ENCODE peak calls at places on chromosomes 5 and 9, in nine cellular contexts. One of them, this sample, is unnamed.

GRCh38 chr9:121764371-121764730 is 112.9 kb downstream of the DAB2IP start:
- DNase-seq in GM23248: no peak
- DNase-seq in left colon: no peak
- DNase-seq in spleen: no peak
- DNase-seq in endodermal cell: no peak
- DNase-seq in tibial nerve: no peak
- DNase-seq in CD8-positive, alpha-beta memory T cell: no peak
- DNase-seq in dermis blood vessel endothelial cell: no peak
- DNase-seq in stimulated activated CD8-positive, alpha-beta memory T cell treated with anti-CD3 and anti-CD28 coated beads, Interleukin-2, amount 100 ng/mL, for 1 hour: no peak
- DNase-seq in this sample: no peak

GRCh38 chr9:125990186-125990792 is 243.1 kb downstream of the PBX3 start:
- DNase-seq in dermis blood vessel endothelial cell: no peak
- DNase-seq in CD8-positive, alpha-beta memory T cell: no peak
- DNase-seq in left colon: no peak
- DNase-seq in GM23248: no peak
- DNase-seq in stimulated activated CD8-positive, alpha-beta memory T cell treated with anti-CD3 and anti-CD28 coated beads, Interleukin-2, amount 100 ng/mL, for 1 hour: no peak
- DNase-seq in endodermal cell: peak
- DNase-seq in tibial nerve: no peak
- DNase-seq in spleen: no peak
- DNase-seq in this sample: no peak

GRCh38 chr9:133058550-133059320 is 3.0 kb upstream of the CEL start:
- DNase-seq in dermis blood vessel endothelial cell: no peak
- DNase-seq in CD8-positive, alpha-beta memory T cell: no peak
- DNase-seq in left colon: no peak
- DNase-seq in spleen: no peak
- DNase-seq in endodermal cell: no peak
- DNase-seq in stimulated activated CD8-positive, alpha-beta memory T cell treated with anti-CD3 and anti-CD28 coated beads, Interleukin-2, amount 100 ng/mL, for 1 hour: no peak
- DNase-seq in GM23248: no peak
- DNase-seq in tibial nerve: no peak
- DNase-seq in this sample: no peak

GRCh38 chr9:110029422-110029814 is 178.5 kb downstream of the C9orf152 start:
- DNase-seq in tibial nerve: no peak
- DNase-seq in left colon: no peak
- DNase-seq in GM23248: peak
- DNase-seq in spleen: no peak
- DNase-seq in CD8-positive, alpha-beta memory T cell: no peak
- DNase-seq in stimulated activated CD8-positive, alpha-beta memory T cell treated with anti-CD3 and anti-CD28 coated beads, Interleukin-2, amount 100 ng/mL, for 1 hour: no peak
- DNase-seq in endodermal cell: no peak
- DNase-seq in dermis blood vessel endothelial cell: peak
- DNase-seq in this sample: no peak

GRCh38 chr9:127161081-127161621 is 38.7 kb upstream of the ANGPTL2 start:
- DNase-seq in tibial nerve: no peak
- DNase-seq in endodermal cell: peak
- DNase-seq in stimulated activated CD8-positive, alpha-beta memory T cell treated with anti-CD3 and anti-CD28 coated beads, Interleukin-2, amount 100 ng/mL, for 1 hour: no peak
- DNase-seq in spleen: no peak
- DNase-seq in left colon: no peak
- DNase-seq in dermis blood vessel endothelial cell: no peak
- DNase-seq in CD8-positive, alpha-beta memory T cell: no peak
- DNase-seq in GM23248: no peak
- DNase-seq in this sample: no peak

GRCh38 chr9:136969774-136970173 is 7.5 kb upstream of the PTGDS start:
- DNase-seq in tibial nerve: no peak
- DNase-seq in stimulated activated CD8-positive, alpha-beta memory T cell treated with anti-CD3 and anti-CD28 coated beads, Interleukin-2, amount 100 ng/mL, for 1 hour: no peak
- DNase-seq in spleen: no peak
- DNase-seq in GM23248: no peak
- DNase-seq in endodermal cell: no peak
- DNase-seq in left colon: no peak
- DNase-seq in dermis blood vessel endothelial cell: no peak
- DNase-seq in CD8-positive, alpha-beta memory T cell: no peak
- DNase-seq in this sample: no peak

GRCh38 chr5:148394587-148395019 is 10.8 kb downstream of the FBXO38 start:
- DNase-seq in CD8-positive, alpha-beta memory T cell: no peak
- DNase-seq in tibial nerve: no peak
- DNase-seq in spleen: no peak
- DNase-seq in dermis blood vessel endothelial cell: no peak
- DNase-seq in left colon: no peak
- DNase-seq in stimulated activated CD8-positive, alpha-beta memory T cell treated with anti-CD3 and anti-CD28 coated beads, Interleukin-2, amount 100 ng/mL, for 1 hour: no peak
- DNase-seq in endodermal cell: no peak
- DNase-seq in GM23248: no peak
- DNase-seq in this sample: no peak

GRCh38 chr9:5951686-5952211 is 61.1 kb downstream of the MLANA start:
- DNase-seq in left colon: no peak
- DNase-seq in CD8-positive, alpha-beta memory T cell: no peak
- DNase-seq in stimulated activated CD8-positive, alpha-beta memory T cell treated with anti-CD3 and anti-CD28 coated beads, Interleukin-2, amount 100 ng/mL, for 1 hour: no peak
- DNase-seq in endodermal cell: no peak
- DNase-seq in dermis blood vessel endothelial cell: no peak
- DNase-seq in spleen: no peak
- DNase-seq in GM23248: peak
- DNase-seq in tibial nerve: no peak
- DNase-seq in this sample: no peak

GRCh38 chr5:160605266-160605665 is 183.6 kb downstream of the PTTG1 start:
- DNase-seq in CD8-positive, alpha-beta memory T cell: no peak
- DNase-seq in dermis blood vessel endothelial cell: no peak
- DNase-seq in spleen: no peak
- DNase-seq in tibial nerve: no peak
- DNase-seq in left colon: no peak
- DNase-seq in stimulated activated CD8-positive, alpha-beta memory T cell treated with anti-CD3 and anti-CD28 coated beads, Interleukin-2, amount 100 ng/mL, for 1 hour: no peak
- DNase-seq in endodermal cell: no peak
- DNase-seq in GM23248: no peak
- DNase-seq in this sample: no peak

GRCh38 chr9:131096490-131097258 is at the start of gene AIF1L:
- DNase-seq in left colon: peak
- DNase-seq in dermis blood vessel endothelial cell: peak
- DNase-seq in tibial nerve: no peak
- DNase-seq in endodermal cell: peak
- DNase-seq in GM23248: peak
- DNase-seq in spleen: no peak
- DNase-seq in CD8-positive, alpha-beta memory T cell: no peak
- DNase-seq in stimulated activated CD8-positive, alpha-beta memory T cell treated with anti-CD3 and anti-CD28 coated beads, Interleukin-2, amount 100 ng/mL, for 1 hour: no peak
- DNase-seq in this sample: no peak

GRCh38 chr5:135398160-135398854 is 724 bp downstream of the MACROH2A1 start:
- DNase-seq in dermis blood vessel endothelial cell: peak
- DNase-seq in endodermal cell: peak
- DNase-seq in spleen: peak
- DNase-seq in stimulated activated CD8-positive, alpha-beta memory T cell treated with anti-CD3 and anti-CD28 coated beads, Interleukin-2, amount 100 ng/mL, for 1 hour: no peak
- DNase-seq in left colon: peak
- DNase-seq in tibial nerve: no peak
- DNase-seq in GM23248: peak
- DNase-seq in CD8-positive, alpha-beta memory T cell: peak
- DNase-seq in this sample: peak

GRCh38 chr9:109238677-109239076 is 71.6 kb upstream of the FRRS1L start:
- DNase-seq in dermis blood vessel endothelial cell: no peak
- DNase-seq in stimulated activated CD8-positive, alpha-beta memory T cell treated with anti-CD3 and anti-CD28 coated beads, Interleukin-2, amount 100 ng/mL, for 1 hour: no peak
- DNase-seq in CD8-positive, alpha-beta memory T cell: no peak
- DNase-seq in left colon: no peak
- DNase-seq in spleen: no peak
- DNase-seq in tibial nerve: no peak
- DNase-seq in GM23248: peak
- DNase-seq in endodermal cell: no peak
- DNase-seq in this sample: no peak

GRCh38 chr5:38782185-38782584 is 63.6 kb upstream of the OSMR start:
- DNase-seq in stimulated activated CD8-positive, alpha-beta memory T cell treated with anti-CD3 and anti-CD28 coated beads, Interleukin-2, amount 100 ng/mL, for 1 hour: no peak
- DNase-seq in spleen: no peak
- DNase-seq in dermis blood vessel endothelial cell: peak
- DNase-seq in endodermal cell: no peak
- DNase-seq in tibial nerve: no peak
- DNase-seq in CD8-positive, alpha-beta memory T cell: no peak
- DNase-seq in GM23248: no peak
- DNase-seq in left colon: no peak
- DNase-seq in this sample: no peak

GRCh38 chr9:136988872-136989271 is 3.4 kb upstream of the PAXX start:
- DNase-seq in CD8-positive, alpha-beta memory T cell: no peak
- DNase-seq in stimulated activated CD8-positive, alpha-beta memory T cell treated with anti-CD3 and anti-CD28 coated beads, Interleukin-2, amount 100 ng/mL, for 1 hour: no peak
- DNase-seq in GM23248: no peak
- DNase-seq in dermis blood vessel endothelial cell: no peak
- DNase-seq in endodermal cell: no peak
- DNase-seq in left colon: no peak
- DNase-seq in tibial nerve: no peak
- DNase-seq in spleen: no peak
- DNase-seq in this sample: no peak

GRCh38 chr5:38563624-38564023 is 7.2 kb upstream of the LIFR start:
- DNase-seq in CD8-positive, alpha-beta memory T cell: no peak
- DNase-seq in GM23248: no peak
- DNase-seq in endodermal cell: no peak
- DNase-seq in left colon: no peak
- DNase-seq in stimulated activated CD8-positive, alpha-beta memory T cell treated with anti-CD3 and anti-CD28 coated beads, Interleukin-2, amount 100 ng/mL, for 1 hour: no peak
- DNase-seq in spleen: no peak
- DNase-seq in dermis blood vessel endothelial cell: no peak
- DNase-seq in tibial nerve: no peak
- DNase-seq in this sample: no peak

GRCh38 chr9:504921-505821 is 290.5 kb downstream of the DOCK8 start:
- DNase-seq in dermis blood vessel endothelial cell: peak
- DNase-seq in spleen: peak
- DNase-seq in endodermal cell: peak
- DNase-seq in left colon: peak
- DNase-seq in tibial nerve: no peak
- DNase-seq in CD8-positive, alpha-beta memory T cell: peak
- DNase-seq in stimulated activated CD8-positive, alpha-beta memory T cell treated with anti-CD3 and anti-CD28 coated beads, Interleukin-2, amount 100 ng/mL, for 1 hour: no peak
- DNase-seq in GM23248: peak
- DNase-seq in this sample: no peak

GRCh38 chr5:392431-392988 is 50.5 kb upstream of the EXOC3 start:
- DNase-seq in spleen: peak
- DNase-seq in stimulated activated CD8-positive, alpha-beta memory T cell treated with anti-CD3 and anti-CD28 coated beads, Interleukin-2, amount 100 ng/mL, for 1 hour: peak
- DNase-seq in left colon: no peak
- DNase-seq in GM23248: peak
- DNase-seq in tibial nerve: no peak
- DNase-seq in CD8-positive, alpha-beta memory T cell: peak
- DNase-seq in endodermal cell: peak
- DNase-seq in dermis blood vessel endothelial cell: peak
- DNase-seq in this sample: peak